ENCODE peak calls at places on chromosomes 12 and 14, in four cellular contexts. V, N, R and B are unnamed samples.

GRCh38 chr14:76904740-76905569 is 78.7 kb downstream of the LRRC74A start:
- DNase-seq in N (peak; percentile 99), R (no peak), V (peak; percentile 97), B (peak; percentile 89)

GRCh38 chr14:25136811-25137210 is 86.9 kb upstream of the STXBP6 start:
- DNase-seq in R (no peak), V (no peak), N (no peak), B (no peak)

GRCh38 chr14:24279301-24280186 is 8.1 kb upstream of the RABGGTA start:
- DNase-seq in N (peak; percentile 20), V (no peak), R (peak; percentile 66), B (peak; percentile 77)

GRCh38 chr12:108586306-108586705 is 11.6 kb downstream of the TMEM119 start:
- DNase-seq in V (no peak), N (no peak), R (no peak), B (no peak)

GRCh38 chr14:76456200-76456599 is 80.3 kb downstream of the ESRRB start:
- DNase-seq in N (peak; percentile 8), V (peak; percentile 11), R (peak; percentile 28), B (peak; percentile 57)

GRCh38 chr12:319116-319515 is 56.5 kb upstream of the SLC6A13 start:
- DNase-seq in R (no peak), N (no peak), V (no peak), B (no peak)

GRCh38 chr12:12916135-12916956 is 25.0 kb downstream of the GPRC5A start:
- DNase-seq in V (peak; percentile 76), N (peak; percentile 87), R (peak; percentile 83), B (peak; percentile 84)

GRCh38 chr14:47020500-47020899 is 368.9 kb upstream of the RPL10L start:
- DNase-seq in R (no peak), V (no peak), N (no peak), B (no peak)

GRCh38 chr12:33830070-33830469 is 192.2 kb upstream of the ALG10 start:
- DNase-seq in V (no peak), N (no peak), R (no peak), B (no peak)

GRCh38 chr14:88825078-88825458 is 617 bp downstream of the TTC8 start:
- DNase-seq in N (peak; percentile 25), V (no peak), R (no peak), B (no peak)

GRCh38 chr14:49897965-49898364 is 5.1 kb downstream of the ARF6 start:
- DNase-seq in N (no peak), V (no peak), R (no peak), B (no peak)

GRCh38 chr14:96102071-96102856 is 63.1 kb downstream of the C14orf132 start:
- DNase-seq in R (no peak), N (no peak), V (no peak), B (no peak)
- TF ChIP-seq CTCF in R (no peak), N (no peak), V (no peak), B (no peak)

GRCh38 chr14:63100597-63100996 is 55.3 kb upstream of the KCNH5 start:
- DNase-seq in V (no peak), R (no peak), N (no peak), B (no peak)
- H3K4me3 ChIP-seq in V (no peak overlapping the region), R (no peak overlapping the region), N (no peak overlapping the region), B (no peak overlapping the region)

GRCh38 chr14:105481886-105482454 is 4.7 kb upstream of the CRIP1 start:
- DNase-seq in V (peak; percentile 96), N (peak; percentile 99), R (peak; percentile 96), B (peak; percentile 96)
- TF ChIP-seq CTCF in V (no peak), N (peak; percentile 6), R (peak; percentile 9), B (no peak)

DNA sequence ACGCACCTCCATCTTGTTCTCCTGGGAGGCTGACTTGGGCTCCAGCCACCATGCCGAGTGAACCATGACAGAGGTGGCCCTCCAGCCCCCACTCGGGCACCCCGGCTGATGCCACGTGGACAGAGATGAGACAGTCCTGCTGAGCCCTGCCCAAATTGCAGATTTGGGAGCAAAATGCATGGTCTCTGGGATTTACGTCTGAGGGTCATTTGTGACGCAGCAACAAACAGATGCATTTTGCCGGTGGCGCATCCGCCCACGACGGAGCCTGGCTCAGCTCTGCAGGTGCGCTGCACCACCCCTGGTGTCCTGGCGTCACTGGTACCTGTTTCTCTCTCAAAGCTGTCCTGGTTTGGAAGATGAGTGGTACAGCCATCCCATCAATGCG is 31.1 kb upstream of the INF2 start:
- DNase-seq in N (no peak), R (no peak), V (no peak), B (no peak)
- H3K4me3 ChIP-seq in N (no peak overlapping the region), R (no peak overlapping the region), V (no peak overlapping the region), B (peak overlapping the region; percentile 7)